ENCODE peak calls at places on chromosomes 4 and X, in ten cellular contexts. One of them, this sample, is unnamed.

GRCh38 chr4:158621729-158622128 is 50.0 kb downstream of the C4orf46 start:
- DNase-seq in mesendoderm: no peak
- DNase-seq in GM23248: no peak
- DNase-seq in right cardiac atrium: no peak
- DNase-seq in left lung: no peak
- DNase-seq in CD4-positive, alpha-beta memory T cell: no peak
- DNase-seq in fibroblast of lung: no peak
- DNase-seq in aorta: no peak
- DNase-seq in effector memory CD4-positive, alpha-beta T cell: no peak
- DNase-seq in trophoblast cell: no peak
- DNase-seq in this sample: no peak

GRCh38 chr4:186260117-186260503 is 5.9 kb upstream of the F11 start:
- DNase-seq in mesendoderm: no peak
- DNase-seq in GM23248: no peak
- DNase-seq in right cardiac atrium: no peak
- DNase-seq in left lung: no peak
- DNase-seq in CD4-positive, alpha-beta memory T cell: no peak
- DNase-seq in fibroblast of lung: no peak
- DNase-seq in aorta: no peak
- DNase-seq in effector memory CD4-positive, alpha-beta T cell: no peak
- DNase-seq in trophoblast cell: no peak
- DNase-seq in this sample: no peak

GRCh38 chrX:113400193-113400704 is 559.6 kb upstream of the AMOT start:
- DNase-seq in mesendoderm: peak; percentile 76
- DNase-seq in GM23248: peak; percentile 24
- DNase-seq in right cardiac atrium: no peak
- DNase-seq in left lung: no peak
- DNase-seq in CD4-positive, alpha-beta memory T cell: no peak
- DNase-seq in fibroblast of lung: peak; percentile 58
- DNase-seq in aorta: no peak
- DNase-seq in effector memory CD4-positive, alpha-beta T cell: no peak
- DNase-seq in trophoblast cell: peak; percentile 28
- DNase-seq in this sample: no peak

GRCh38 chr4:76203541-76203940 is 10.1 kb downstream of the SCARB2 start:
- DNase-seq in mesendoderm: no peak
- DNase-seq in GM23248: no peak
- DNase-seq in right cardiac atrium: no peak
- DNase-seq in left lung: no peak
- DNase-seq in CD4-positive, alpha-beta memory T cell: no peak
- DNase-seq in fibroblast of lung: no peak
- DNase-seq in aorta: no peak
- DNase-seq in effector memory CD4-positive, alpha-beta T cell: no peak
- DNase-seq in trophoblast cell: no peak
- DNase-seq in this sample: no peak

GRCh38 chrX:133987188-133987587 is 1.8 kb upstream of the GPC3 start:
- DNase-seq in mesendoderm: no peak
- DNase-seq in GM23248: no peak
- DNase-seq in right cardiac atrium: no peak
- DNase-seq in left lung: no peak
- DNase-seq in CD4-positive, alpha-beta memory T cell: no peak
- DNase-seq in fibroblast of lung: no peak
- DNase-seq in aorta: no peak
- DNase-seq in effector memory CD4-positive, alpha-beta T cell: no peak
- DNase-seq in trophoblast cell: no peak
- DNase-seq in this sample: no peak

GRCh38 chr4:128715616-128716015 is 93.9 kb upstream of the JADE1 start:
- DNase-seq in mesendoderm: no peak
- DNase-seq in GM23248: peak; percentile 82
- DNase-seq in right cardiac atrium: no peak
- DNase-seq in left lung: no peak
- DNase-seq in CD4-positive, alpha-beta memory T cell: no peak
- DNase-seq in fibroblast of lung: peak; percentile 53
- DNase-seq in aorta: no peak
- DNase-seq in effector memory CD4-positive, alpha-beta T cell: no peak
- DNase-seq in trophoblast cell: no peak
- DNase-seq in this sample: no peak

GRCh38 chrX:152735860-152736511 is 2.4 kb downstream of the MAGEA12 start:
- DNase-seq in mesendoderm: no peak
- DNase-seq in GM23248: no peak
- DNase-seq in right cardiac atrium: no peak
- DNase-seq in left lung: no peak
- DNase-seq in CD4-positive, alpha-beta memory T cell: no peak
- DNase-seq in fibroblast of lung: no peak
- DNase-seq in aorta: peak; percentile 53
- DNase-seq in effector memory CD4-positive, alpha-beta T cell: no peak
- DNase-seq in trophoblast cell: no peak
- DNase-seq in this sample: no peak

GRCh38 chrX:108199691-108200090 is 108.1 kb downstream of the ATG4A start:
- DNase-seq in mesendoderm: peak; percentile 44
- DNase-seq in GM23248: peak; percentile 53
- DNase-seq in right cardiac atrium: no peak
- DNase-seq in left lung: no peak
- DNase-seq in CD4-positive, alpha-beta memory T cell: no peak
- DNase-seq in fibroblast of lung: peak; percentile 15
- DNase-seq in aorta: no peak
- DNase-seq in effector memory CD4-positive, alpha-beta T cell: no peak
- DNase-seq in trophoblast cell: peak; percentile 47
- DNase-seq in this sample: no peak

GRCh38 chrX:112857478-112857878 is 16.8 kb upstream of the AMOT start:
- DNase-seq in mesendoderm: no peak
- DNase-seq in GM23248: no peak
- DNase-seq in right cardiac atrium: no peak
- DNase-seq in left lung: no peak
- DNase-seq in CD4-positive, alpha-beta memory T cell: no peak
- DNase-seq in fibroblast of lung: no peak
- DNase-seq in aorta: no peak
- DNase-seq in effector memory CD4-positive, alpha-beta T cell: no peak
- DNase-seq in trophoblast cell: peak; percentile 81
- DNase-seq in this sample: no peak

GRCh38 chrX:110021180-110022022 is 18.5 kb downstream of the TMEM164 start:
- DNase-seq in mesendoderm: no peak
- DNase-seq in GM23248: peak; percentile 72
- DNase-seq in right cardiac atrium: peak; percentile 22
- DNase-seq in left lung: no peak
- DNase-seq in CD4-positive, alpha-beta memory T cell: no peak
- DNase-seq in fibroblast of lung: peak; percentile 88
- DNase-seq in aorta: no peak
- DNase-seq in effector memory CD4-positive, alpha-beta T cell: no peak
- DNase-seq in trophoblast cell: no peak
- DNase-seq in this sample: no peak

GRCh38 chrX:22629105-22629725 is 356.5 kb downstream of the CBLL2 start:
- DNase-seq in mesendoderm: no peak
- DNase-seq in GM23248: peak; percentile 69
- DNase-seq in right cardiac atrium: no peak
- DNase-seq in left lung: no peak
- DNase-seq in CD4-positive, alpha-beta memory T cell: no peak
- DNase-seq in fibroblast of lung: peak; percentile 82
- DNase-seq in aorta: no peak
- DNase-seq in effector memory CD4-positive, alpha-beta T cell: no peak
- DNase-seq in trophoblast cell: no peak
- DNase-seq in this sample: no peak

GRCh38 chr4:16991455-16991854 is 93.0 kb upstream of the LDB2 start:
- DNase-seq in mesendoderm: no peak
- DNase-seq in GM23248: no peak
- DNase-seq in right cardiac atrium: no peak
- DNase-seq in left lung: no peak
- DNase-seq in CD4-positive, alpha-beta memory T cell: no peak
- DNase-seq in fibroblast of lung: no peak
- DNase-seq in aorta: no peak
- DNase-seq in effector memory CD4-positive, alpha-beta T cell: no peak
- DNase-seq in trophoblast cell: no peak
- DNase-seq in this sample: no peak
- H3K27ac ChIP-seq in mesendoderm: no peak overlapping the region
- H3K27ac ChIP-seq in GM23248: no peak overlapping the region
- H3K27ac ChIP-seq in right cardiac atrium: no peak overlapping the region
- H3K27ac ChIP-seq in left lung: no peak overlapping the region
- H3K27ac ChIP-seq in CD4-positive, alpha-beta memory T cell: no peak overlapping the region
- H3K27ac ChIP-seq in fibroblast of lung: no peak overlapping the region
- H3K27ac ChIP-seq in aorta: no peak overlapping the region
- H3K27ac ChIP-seq in effector memory CD4-positive, alpha-beta T cell: no peak overlapping the region
- H3K27ac ChIP-seq in trophoblast cell: no peak overlapping the region
- H3K27ac ChIP-seq in this sample: no peak overlapping the region

GRCh38 chrX:17590892-17591740 is 146.2 kb upstream of the SCML1 start:
- DNase-seq in mesendoderm: peak; percentile 69
- DNase-seq in GM23248: peak; percentile 79
- DNase-seq in right cardiac atrium: peak; percentile 44
- DNase-seq in left lung: no peak
- DNase-seq in CD4-positive, alpha-beta memory T cell: no peak
- DNase-seq in fibroblast of lung: peak; percentile 75
- DNase-seq in aorta: peak; percentile 79
- DNase-seq in effector memory CD4-positive, alpha-beta T cell: no peak
- DNase-seq in trophoblast cell: peak; percentile 64
- DNase-seq in this sample: peak; percentile 10
- H3K27ac ChIP-seq in mesendoderm: no peak overlapping the region
- H3K27ac ChIP-seq in GM23248: peak overlapping the region; percentile 80
- H3K27ac ChIP-seq in right cardiac atrium: no peak overlapping the region
- H3K27ac ChIP-seq in left lung: no peak overlapping the region
- H3K27ac ChIP-seq in CD4-positive, alpha-beta memory T cell: no peak overlapping the region
- H3K27ac ChIP-seq in fibroblast of lung: no peak overlapping the region
- H3K27ac ChIP-seq in aorta: peak overlapping the region; percentile 22
- H3K27ac ChIP-seq in effector memory CD4-positive, alpha-beta T cell: no peak overlapping the region
- H3K27ac ChIP-seq in trophoblast cell: no peak overlapping the region
- H3K27ac ChIP-seq in this sample: no peak overlapping the region

GRCh38 chrX:85223359-85223758 is 20.2 kb downstream of the SATL1 start:
- DNase-seq in mesendoderm: no peak
- DNase-seq in GM23248: no peak
- DNase-seq in right cardiac atrium: no peak
- DNase-seq in left lung: no peak
- DNase-seq in CD4-positive, alpha-beta memory T cell: no peak
- DNase-seq in fibroblast of lung: no peak
- DNase-seq in aorta: no peak
- DNase-seq in effector memory CD4-positive, alpha-beta T cell: no peak
- DNase-seq in trophoblast cell: no peak
- DNase-seq in this sample: no peak
- H3K27ac ChIP-seq in mesendoderm: no peak overlapping the region
- H3K27ac ChIP-seq in GM23248: no peak overlapping the region
- H3K27ac ChIP-seq in right cardiac atrium: no peak overlapping the region
- H3K27ac ChIP-seq in left lung: no peak overlapping the region
- H3K27ac ChIP-seq in CD4-positive, alpha-beta memory T cell: no peak overlapping the region
- H3K27ac ChIP-seq in fibroblast of lung: no peak overlapping the region
- H3K27ac ChIP-seq in aorta: no peak overlapping the region
- H3K27ac ChIP-seq in effector memory CD4-positive, alpha-beta T cell: no peak overlapping the region
- H3K27ac ChIP-seq in trophoblast cell: no peak overlapping the region
- H3K27ac ChIP-seq in this sample: no peak overlapping the region

GRCh38 chrX:72271091-72271490 is 6.0 kb downstream of the RPS4X start:
- DNase-seq in mesendoderm: no peak
- DNase-seq in GM23248: peak; percentile 37
- DNase-seq in right cardiac atrium: no peak
- DNase-seq in left lung: no peak
- DNase-seq in CD4-positive, alpha-beta memory T cell: no peak
- DNase-seq in fibroblast of lung: no peak
- DNase-seq in aorta: no peak
- DNase-seq in effector memory CD4-positive, alpha-beta T cell: no peak
- DNase-seq in trophoblast cell: no peak
- DNase-seq in this sample: no peak

GRCh38 chrX:72271812-72272211 is 5.2 kb downstream of the RPS4X start:
- DNase-seq in mesendoderm: no peak
- DNase-seq in GM23248: no peak
- DNase-seq in right cardiac atrium: no peak
- DNase-seq in left lung: no peak
- DNase-seq in CD4-positive, alpha-beta memory T cell: no peak
- DNase-seq in fibroblast of lung: no peak
- DNase-seq in aorta: no peak
- DNase-seq in effector memory CD4-positive, alpha-beta T cell: no peak
- DNase-seq in trophoblast cell: no peak
- DNase-seq in this sample: no peak

GRCh38 chrX:72274526-72274925 is 2.5 kb downstream of the RPS4X start:
- DNase-seq in mesendoderm: no peak
- DNase-seq in GM23248: no peak
- DNase-seq in right cardiac atrium: no peak
- DNase-seq in left lung: no peak
- DNase-seq in CD4-positive, alpha-beta memory T cell: peak; percentile 49
- DNase-seq in fibroblast of lung: peak; percentile 56
- DNase-seq in aorta: no peak
- DNase-seq in effector memory CD4-positive, alpha-beta T cell: no peak
- DNase-seq in trophoblast cell: no peak
- DNase-seq in this sample: no peak

GRCh38 chrX:72273718-72274117 is 3.3 kb downstream of the RPS4X start:
- DNase-seq in mesendoderm: no peak
- DNase-seq in GM23248: no peak
- DNase-seq in right cardiac atrium: no peak
- DNase-seq in left lung: no peak
- DNase-seq in CD4-positive, alpha-beta memory T cell: peak; percentile 50
- DNase-seq in fibroblast of lung: no peak
- DNase-seq in aorta: no peak
- DNase-seq in effector memory CD4-positive, alpha-beta T cell: no peak
- DNase-seq in trophoblast cell: no peak
- DNase-seq in this sample: no peak

GRCh38 chrX:72272868-72273267 is 4.2 kb downstream of the RPS4X start:
- DNase-seq in mesendoderm: no peak
- DNase-seq in GM23248: peak; percentile 75
- DNase-seq in right cardiac atrium: no peak
- DNase-seq in left lung: no peak
- DNase-seq in CD4-positive, alpha-beta memory T cell: no peak
- DNase-seq in fibroblast of lung: peak; percentile 74
- DNase-seq in aorta: no peak
- DNase-seq in effector memory CD4-positive, alpha-beta T cell: no peak
- DNase-seq in trophoblast cell: no peak
- DNase-seq in this sample: no peak
- H3K27ac ChIP-seq in mesendoderm: no peak overlapping the region
- H3K27ac ChIP-seq in GM23248: peak overlapping the region; percentile 37
- H3K27ac ChIP-seq in right cardiac atrium: no peak overlapping the region
- H3K27ac ChIP-seq in left lung: no peak overlapping the region
- H3K27ac ChIP-seq in CD4-positive, alpha-beta memory T cell: peak overlapping the region; percentile 26
- H3K27ac ChIP-seq in fibroblast of lung: no peak overlapping the region
- H3K27ac ChIP-seq in aorta: no peak overlapping the region
- H3K27ac ChIP-seq in effector memory CD4-positive, alpha-beta T cell: no peak overlapping the region
- H3K27ac ChIP-seq in trophoblast cell: no peak overlapping the region
- H3K27ac ChIP-seq in this sample: no peak overlapping the region

DNA sequence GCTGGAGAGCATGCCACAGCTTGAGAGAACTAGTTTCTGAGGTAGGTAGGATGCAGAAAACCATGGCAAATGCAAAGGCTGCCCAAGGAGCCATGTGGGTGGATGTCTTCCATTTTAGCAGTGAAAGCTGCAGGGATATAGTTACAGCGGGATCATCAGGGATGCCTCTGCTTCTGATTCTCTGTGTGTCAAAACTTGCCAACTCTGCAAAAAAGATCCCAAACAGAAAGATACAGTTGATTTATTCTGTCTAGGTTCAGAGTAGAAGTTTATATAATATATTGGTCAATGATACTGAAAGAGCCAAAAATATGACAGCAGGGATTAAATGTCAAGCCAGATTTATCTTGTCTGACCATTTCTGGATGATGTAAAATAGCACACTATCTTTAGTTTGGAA is 42.4 kb upstream of the SFRP2 start:
- DNase-seq in mesendoderm: no peak
- DNase-seq in GM23248: no peak
- DNase-seq in right cardiac atrium: no peak
- DNase-seq in left lung: no peak
- DNase-seq in CD4-positive, alpha-beta memory T cell: no peak
- DNase-seq in fibroblast of lung: no peak
- DNase-seq in aorta: no peak
- DNase-seq in effector memory CD4-positive, alpha-beta T cell: no peak
- DNase-seq in trophoblast cell: no peak
- DNase-seq in this sample: no peak
- H3K27ac ChIP-seq in mesendoderm: no peak overlapping the region
- H3K27ac ChIP-seq in GM23248: no peak overlapping the region
- H3K27ac ChIP-seq in right cardiac atrium: no peak overlapping the region
- H3K27ac ChIP-seq in left lung: no peak overlapping the region
- H3K27ac ChIP-seq in CD4-positive, alpha-beta memory T cell: no peak overlapping the region
- H3K27ac ChIP-seq in fibroblast of lung: no peak overlapping the region
- H3K27ac ChIP-seq in aorta: no peak overlapping the region
- H3K27ac ChIP-seq in effector memory CD4-positive, alpha-beta T cell: no peak overlapping the region
- H3K27ac ChIP-seq in trophoblast cell: no peak overlapping the region
- H3K27ac ChIP-seq in this sample: no peak overlapping the region

GRCh38 chr4:185106353-185106752 is 36.7 kb upstream of the SLC25A4 start:
- DNase-seq in mesendoderm: peak; percentile 78
- DNase-seq in GM23248: no peak
- DNase-seq in right cardiac atrium: no peak
- DNase-seq in left lung: no peak
- DNase-seq in CD4-positive, alpha-beta memory T cell: no peak
- DNase-seq in fibroblast of lung: no peak
- DNase-seq in aorta: no peak
- DNase-seq in effector memory CD4-positive, alpha-beta T cell: no peak
- DNase-seq in trophoblast cell: no peak
- DNase-seq in this sample: no peak
- H3K27ac ChIP-seq in mesendoderm: peak overlapping the region; percentile 16
- H3K27ac ChIP-seq in GM23248: no peak overlapping the region
- H3K27ac ChIP-seq in right cardiac atrium: no peak overlapping the region
- H3K27ac ChIP-seq in left lung: no peak overlapping the region
- H3K27ac ChIP-seq in CD4-positive, alpha-beta memory T cell: no peak overlapping the region
- H3K27ac ChIP-seq in fibroblast of lung: no peak overlapping the region
- H3K27ac ChIP-seq in aorta: no peak overlapping the region
- H3K27ac ChIP-seq in effector memory CD4-positive, alpha-beta T cell: no peak overlapping the region
- H3K27ac ChIP-seq in trophoblast cell: no peak overlapping the region
- H3K27ac ChIP-seq in this sample: no peak overlapping the region

This sample was measured in CD8-positive, alpha-beta T cell.